ENCODE peak calls at places on chromosomes 5 and 9, in six cellular contexts. T is A549, V is ovary, I is upper lobe of left lung, P is sigmoid colon, Q is tibial nerve. H is an unnamed sample.

GRCh38 chr5:135709998-135710670 is 124.3 kb upstream of the SLC25A48 start:
- DNase-seq in T (no peak), V (no peak), I (no peak), P (no peak), Q (no peak), H (no peak)

GRCh38 chr9:93827545-93828330 is 127.4 kb downstream of the BARX1 start:
- DNase-seq in T (peak; percentile 89), V (peak; percentile 42), I (peak; percentile 90), P (no peak), Q (no peak), H (peak; percentile 44)

GRCh38 chr9:87375397-87376073 is 122.1 kb upstream of the DAPK1 start:
- DNase-seq in T (peak; percentile 66), V (no peak), I (no peak), P (no peak), Q (no peak), H (no peak)

GRCh38 chr5:14109041-14109747 is 33.9 kb upstream of the TRIO start:
- DNase-seq in T (no peak), V (no peak), I (no peak), P (no peak), Q (no peak), H (peak; percentile 16)

GRCh38 chr9:128275198-128276007 is at the start of gene GOLGA2:
- DNase-seq in T (peak; percentile 68), V (peak; percentile 75), I (peak; percentile 88), P (peak; percentile 82), Q (peak; percentile 24), H (peak; percentile 47)

GRCh38 chr9:137278061-137278912 is 761 bp downstream of the TOR4A start:
- DNase-seq in T (no peak), V (peak; percentile 53), I (peak; percentile 86), P (no peak), Q (no peak), H (peak; percentile 50)

GRCh38 chr5:100791376-100791775 is 111.7 kb downstream of the ST8SIA4 start:
- DNase-seq in T (no peak), V (no peak), I (no peak), P (no peak), Q (no peak), H (no peak)

GRCh38 chr5:91329273-91329672 is 53.8 kb downstream of the ARRDC3 start:
- DNase-seq in T (no peak), V (no peak), I (no peak), P (no peak), Q (no peak), H (no peak)

GRCh38 chr9:36934478-36935065 is 99.5 kb downstream of the PAX5 start:
- DNase-seq in T (no peak), V (no peak), I (no peak), P (no peak), Q (no peak), H (no peak)

GRCh38 chr5:139695183-139695573 is 47.0 kb downstream of the CXXC5 start:
- DNase-seq in T (no peak), V (no peak), I (no peak), P (no peak), Q (no peak), H (no peak)

GRCh38 chr5:139694556-139695182 is 46.5 kb downstream of the CXXC5 start:
- DNase-seq in T (no peak), V (no peak), I (no peak), P (no peak), Q (no peak), H (no peak)

GRCh38 chr5:139698461-139699146 is 50.5 kb downstream of the CXXC5 start:
- DNase-seq in T (no peak), V (peak; percentile 94), I (peak; percentile 84), P (peak; percentile 90), Q (peak; percentile 70), H (peak; percentile 78)

GRCh38 chr5:139696894-139697658 is 48.9 kb downstream of the CXXC5 start:
- DNase-seq in T (no peak), V (peak; percentile 89), I (peak; percentile 88), P (peak; percentile 91), Q (peak; percentile 66), H (peak; percentile 59)

DNA sequence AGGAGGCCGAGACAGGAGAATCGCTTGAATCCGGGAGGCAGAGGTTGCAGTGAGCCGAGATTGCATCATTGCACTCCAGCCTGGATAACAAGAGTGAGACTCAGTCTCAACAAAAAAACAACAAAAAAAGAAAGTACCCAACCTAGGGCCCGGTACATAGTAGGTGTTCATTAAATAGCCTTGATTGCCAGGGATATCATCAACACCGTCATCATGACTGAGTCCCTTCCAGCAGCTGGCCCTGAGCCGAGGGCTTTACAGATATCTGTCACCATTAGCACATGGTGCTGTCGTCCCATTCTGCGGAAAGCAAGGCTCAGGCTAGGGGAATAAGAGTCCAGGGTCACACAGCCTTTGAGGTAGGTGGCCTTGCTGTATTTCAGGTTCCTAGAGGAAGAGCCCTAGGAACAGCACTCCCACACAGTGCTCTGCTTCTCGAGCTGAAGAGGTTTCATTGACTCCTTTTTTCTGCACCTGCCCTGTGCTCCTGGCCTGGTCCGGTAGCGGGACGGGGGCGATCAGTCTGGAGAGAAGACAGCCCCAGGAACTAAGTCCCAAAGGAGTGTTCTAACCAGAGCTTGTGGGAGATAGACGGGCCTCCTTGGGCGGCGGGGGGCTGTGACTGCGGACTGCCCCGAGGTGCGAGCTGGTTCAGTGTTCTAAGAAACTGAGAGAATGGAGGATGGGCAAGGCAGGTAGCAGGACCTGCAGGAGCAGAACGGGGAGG is 48.2 kb downstream of the CXXC5 start:
- DNase-seq in T (no peak), V (no peak), I (no peak), P (peak; percentile 63), Q (no peak), H (no peak)
- H3K4me1 ChIP-seq in T (peaks cover 38% of the 10 kb centered on the region), V (peaks cover 16% of the 10 kb centered on the region), I (peaks cover 27% of the 10 kb centered on the region), P (no peaks in the 10 kb centered on the region), Q (peaks cover 32% of the 10 kb centered on the region), H (peaks cover 36% of the 10 kb centered on the region)

GRCh38 chr5:29715167-29715566 is 1478.3 kb upstream of the CDH6 start:
- DNase-seq in T (no peak), V (no peak), I (no peak), P (no peak), Q (no peak), H (no peak)
- TF ChIP-seq EP300 in T (no peak), V (no peak), I (no peak), P (no peak), Q (no peak), H (no peak)

GRCh38 chr5:124700930-124701458 is 45.4 kb downstream of the ZNF608 start:
- DNase-seq in T (no peak), V (no peak), I (no peak), P (no peak), Q (no peak), H (no peak)
- H3K4me1 ChIP-seq in T (no peaks in the 10 kb centered on the region), V (peaks cover 2% of the 10 kb centered on the region), I (peaks cover 32% of the 10 kb centered on the region), P (no peaks in the 10 kb centered on the region), Q (peaks cover 2% of the 10 kb centered on the region), H (peaks cover 65% of the 10 kb centered on the region)

GRCh38 chr5:142805339-142805738 is 35.2 kb downstream of the ARHGAP26 start:
- DNase-seq in T (no peak), V (no peak), I (no peak), P (no peak), Q (no peak), H (no peak)

GRCh38 chr5:142800776-142801494 is 30.8 kb downstream of the ARHGAP26 start:
- DNase-seq in T (no peak), V (no peak), I (no peak), P (no peak), Q (no peak), H (no peak)

GRCh38 chr5:142806769-142807377 is 36.7 kb downstream of the ARHGAP26 start:
- DNase-seq in T (no peak), V (no peak), I (no peak), P (no peak), Q (no peak), H (no peak)

GRCh38 chr5:142801495-142801871 is 31.3 kb downstream of the ARHGAP26 start:
- DNase-seq in T (no peak), V (no peak), I (no peak), P (no peak), Q (no peak), H (no peak)

DNA sequence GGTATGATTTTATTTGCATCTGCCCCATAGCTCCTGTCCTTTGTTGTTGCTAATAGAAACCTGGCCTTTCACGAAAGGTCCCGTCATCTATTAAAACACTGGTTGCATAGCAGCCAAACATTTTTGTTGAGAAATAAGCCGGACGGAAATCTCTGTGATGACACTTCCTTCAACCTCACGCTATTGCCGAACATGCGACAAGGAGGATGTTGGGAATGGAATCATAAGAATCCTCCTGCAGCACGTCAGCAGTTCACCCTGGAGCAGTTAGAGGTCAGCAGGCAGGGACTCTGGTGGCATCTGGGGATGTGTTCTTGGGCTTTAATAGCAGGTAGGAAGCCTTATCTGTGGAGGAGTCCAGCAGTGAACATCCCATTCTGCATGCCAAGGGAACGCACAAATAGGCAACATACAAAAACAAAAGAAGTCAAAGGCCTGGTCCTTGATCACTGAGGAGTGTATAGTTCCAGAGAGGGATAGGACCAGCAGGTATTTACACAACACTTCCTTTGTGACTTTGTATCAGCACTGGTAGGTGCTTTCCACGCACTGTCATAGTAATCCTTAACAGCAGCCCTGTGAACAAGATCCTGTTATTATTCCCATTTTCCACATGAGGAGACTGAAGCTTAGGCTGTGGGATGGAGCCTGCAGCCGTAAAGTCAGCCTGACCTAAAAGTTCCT is 33.4 kb downstream of the ARHGAP26 start:
- DNase-seq in T (peak; percentile 77), V (no peak), I (no peak), P (peak; percentile 79), Q (peak; percentile 60), H (no peak)
- TF ChIP-seq EP300 in T (peak; percentile 49), V (peak; percentile 33), I (peak; percentile 77), P (peak; percentile 76), Q (peak; percentile 92), H (peak; percentile 73)

GRCh38 chr9:121399883-121400607 is 30.0 kb upstream of the STOM start:
- DNase-seq in T (peak; percentile 40), V (no peak), I (no peak), P (no peak), Q (peak; percentile 28), H (no peak)

GRCh38 chr9:121399126-121399882 is 29.3 kb upstream of the STOM start:
- DNase-seq in T (no peak), V (no peak), I (no peak), P (no peak), Q (no peak), H (no peak)

GRCh38 chr9:121405899-121406298 is 35.8 kb upstream of the STOM start:
- DNase-seq in T (no peak), V (no peak), I (no peak), P (no peak), Q (no peak), H (no peak)

GRCh38 chr9:121404906-121405305 is 34.9 kb upstream of the STOM start:
- DNase-seq in T (no peak), V (no peak), I (no peak), P (no peak), Q (no peak), H (no peak)
- H3K4me1 ChIP-seq in T (peaks cover 2% of the 10 kb centered on the region), V (no peaks in the 10 kb centered on the region), I (no peaks in the 10 kb centered on the region), P (no peaks in the 10 kb centered on the region), Q (no peaks in the 10 kb centered on the region), H (no peaks in the 10 kb centered on the region)

GRCh38 chr5:56202483-56202882 is 30.6 kb downstream of the ANKRD55 start:
- DNase-seq in T (no peak), V (no peak), I (no peak), P (no peak), Q (no peak), H (no peak)
- TF ChIP-seq EP300 in T (peak; percentile 65), V (no peak), I (no peak), P (no peak), Q (no peak), H (no peak)

DNA sequence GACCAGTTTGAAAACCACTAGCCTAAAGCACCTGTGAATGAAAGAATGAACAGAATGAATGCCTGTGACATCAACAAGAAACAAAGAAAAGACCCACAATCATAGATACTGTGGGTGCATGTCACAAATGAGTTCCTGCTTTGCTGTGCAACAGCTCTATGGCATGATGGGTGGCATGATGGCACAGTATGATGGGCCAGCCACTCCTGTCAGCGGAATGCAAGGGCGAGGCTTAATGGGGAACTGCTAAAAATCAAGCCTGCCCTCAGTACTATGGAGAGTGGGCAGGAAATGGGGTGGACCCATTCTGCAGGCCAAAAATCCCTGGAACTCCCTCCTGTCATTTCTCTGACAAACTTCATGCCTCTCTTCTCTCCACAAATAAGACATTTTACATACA is 89.0 kb downstream of the DCP2 start:
- DNase-seq in T (no peak), V (no peak), I (no peak), P (no peak), Q (no peak), H (no peak)
- H3K4me1 ChIP-seq in T (no peaks in the 10 kb centered on the region), V (no peaks in the 10 kb centered on the region), I (no peaks in the 10 kb centered on the region), P (no peaks in the 10 kb centered on the region), Q (no peaks in the 10 kb centered on the region), H (no peaks in the 10 kb centered on the region)

H was measured in transverse colon.